ENCODE peak calls at places on chromosomes 16 and 17, in nine cellular contexts. One of them, this sample, is unnamed.

GRCh38 chr17:79778504-79779087 is 648 bp downstream of the CBX2 start:
- DNase-seq in ovary: peak
- DNase-seq in neural crest cell: no peak
- DNase-seq in PC-3: peak
- DNase-seq in activated B cell treated with CpG ODN at 0.5 μM for 24 hours: no peak
- DNase-seq in left ventricle myocardium inferior: no peak
- DNase-seq in tibial nerve: no peak
- DNase-seq in dorsolateral prefrontal cortex: no peak
- DNase-seq in IMR-90: no peak
- DNase-seq in this sample: no peak

GRCh38 chr16:58843675-58844074 is 109.6 kb upstream of the GOT2 start:
- DNase-seq in left ventricle myocardium inferior: no peak
- DNase-seq in activated B cell treated with CpG ODN at 0.5 μM for 24 hours: no peak
- DNase-seq in PC-3: peak
- DNase-seq in IMR-90: peak
- DNase-seq in tibial nerve: no peak
- DNase-seq in dorsolateral prefrontal cortex: no peak
- DNase-seq in ovary: no peak
- DNase-seq in neural crest cell: no peak
- DNase-seq in this sample: no peak

GRCh38 chr17:59842901-59843652 is 49.7 kb downstream of the TUBD1 start:
- DNase-seq in IMR-90: peak
- DNase-seq in ovary: peak
- DNase-seq in PC-3: peak
- DNase-seq in tibial nerve: no peak
- DNase-seq in dorsolateral prefrontal cortex: no peak
- DNase-seq in activated B cell treated with CpG ODN at 0.5 μM for 24 hours: no peak
- DNase-seq in left ventricle myocardium inferior: no peak
- DNase-seq in neural crest cell: no peak
- DNase-seq in this sample: no peak

GRCh38 chr16:1877804-1878203 is 5.8 kb upstream of the MEIOB start:
- DNase-seq in activated B cell treated with CpG ODN at 0.5 μM for 24 hours: no peak
- DNase-seq in dorsolateral prefrontal cortex: no peak
- DNase-seq in IMR-90: no peak
- DNase-seq in left ventricle myocardium inferior: no peak
- DNase-seq in ovary: no peak
- DNase-seq in neural crest cell: no peak
- DNase-seq in tibial nerve: no peak
- DNase-seq in PC-3: peak
- DNase-seq in this sample: no peak

GRCh38 chr16:31569360-31569717 is 41.6 kb downstream of the AHSP start:
- DNase-seq in IMR-90: no peak
- DNase-seq in dorsolateral prefrontal cortex: no peak
- DNase-seq in tibial nerve: no peak
- DNase-seq in PC-3: no peak
- DNase-seq in ovary: no peak
- DNase-seq in neural crest cell: no peak
- DNase-seq in left ventricle myocardium inferior: no peak
- DNase-seq in activated B cell treated with CpG ODN at 0.5 μM for 24 hours: no peak
- DNase-seq in this sample: no peak

GRCh38 chr16:22317001-22317530 is 19.9 kb downstream of the POLR3E start:
- DNase-seq in ovary: no peak
- DNase-seq in activated B cell treated with CpG ODN at 0.5 μM for 24 hours: no peak
- DNase-seq in IMR-90: no peak
- DNase-seq in dorsolateral prefrontal cortex: no peak
- DNase-seq in PC-3: no peak
- DNase-seq in left ventricle myocardium inferior: no peak
- DNase-seq in tibial nerve: no peak
- DNase-seq in neural crest cell: no peak
- DNase-seq in this sample: no peak

GRCh38 chr17:73311781-73312641 is at the start of gene CDC42EP4:
- DNase-seq in neural crest cell: peak
- DNase-seq in PC-3: peak
- DNase-seq in IMR-90: peak
- DNase-seq in left ventricle myocardium inferior: peak
- DNase-seq in dorsolateral prefrontal cortex: peak
- DNase-seq in ovary: peak
- DNase-seq in tibial nerve: peak
- DNase-seq in activated B cell treated with CpG ODN at 0.5 μM for 24 hours: peak
- DNase-seq in this sample: peak

GRCh38 chr16:2370725-2371124 is 30.2 kb upstream of the ABCA3 start:
- DNase-seq in PC-3: peak
- DNase-seq in ovary: no peak
- DNase-seq in tibial nerve: no peak
- DNase-seq in activated B cell treated with CpG ODN at 0.5 μM for 24 hours: no peak
- DNase-seq in IMR-90: no peak
- DNase-seq in dorsolateral prefrontal cortex: no peak
- DNase-seq in left ventricle myocardium inferior: no peak
- DNase-seq in neural crest cell: no peak
- DNase-seq in this sample: no peak

GRCh38 chr16:28491080-28491969 is 549 bp downstream of the CLN3 start:
- DNase-seq in activated B cell treated with CpG ODN at 0.5 μM for 24 hours: no peak
- DNase-seq in left ventricle myocardium inferior: peak
- DNase-seq in PC-3: peak
- DNase-seq in IMR-90: no peak
- DNase-seq in dorsolateral prefrontal cortex: no peak
- DNase-seq in ovary: peak
- DNase-seq in tibial nerve: no peak
- DNase-seq in neural crest cell: peak
- DNase-seq in this sample: peak
- TF ChIP-seq CTCF in activated B cell treated with CpG ODN at 0.5 μM for 24 hours: no peak
- TF ChIP-seq CTCF in left ventricle myocardium inferior: peak
- TF ChIP-seq CTCF in PC-3: peak
- TF ChIP-seq CTCF in IMR-90: peak
- TF ChIP-seq CTCF in dorsolateral prefrontal cortex: no peak
- TF ChIP-seq CTCF in ovary: peak
- TF ChIP-seq CTCF in tibial nerve: no peak
- TF ChIP-seq CTCF in neural crest cell: no peak
- TF ChIP-seq CTCF in this sample: peak

GRCh38 chr17:33686171-33686570 is 393.1 kb upstream of the ASIC2 start:
- DNase-seq in tibial nerve: no peak
- DNase-seq in ovary: no peak
- DNase-seq in neural crest cell: peak
- DNase-seq in IMR-90: no peak
- DNase-seq in PC-3: no peak
- DNase-seq in left ventricle myocardium inferior: no peak
- DNase-seq in dorsolateral prefrontal cortex: no peak
- DNase-seq in activated B cell treated with CpG ODN at 0.5 μM for 24 hours: no peak
- DNase-seq in this sample: peak
- TF ChIP-seq CTCF in tibial nerve: no peak
- TF ChIP-seq CTCF in ovary: no peak
- TF ChIP-seq CTCF in neural crest cell: peak
- TF ChIP-seq CTCF in IMR-90: no peak
- TF ChIP-seq CTCF in PC-3: peak
- TF ChIP-seq CTCF in left ventricle myocardium inferior: peak
- TF ChIP-seq CTCF in dorsolateral prefrontal cortex: no peak
- TF ChIP-seq CTCF in activated B cell treated with CpG ODN at 0.5 μM for 24 hours: no peak
- TF ChIP-seq CTCF in this sample: peak

GRCh38 chr17:74442291-74442669 is 10.4 kb downstream of the GPRC5C start:
- DNase-seq in neural crest cell: no peak
- DNase-seq in left ventricle myocardium inferior: no peak
- DNase-seq in PC-3: no peak
- DNase-seq in dorsolateral prefrontal cortex: no peak
- DNase-seq in IMR-90: no peak
- DNase-seq in ovary: no peak
- DNase-seq in activated B cell treated with CpG ODN at 0.5 μM for 24 hours: no peak
- DNase-seq in tibial nerve: no peak
- DNase-seq in this sample: no peak

GRCh38 chr17:74443516-74444296 is 11.8 kb downstream of the GPRC5C start:
- DNase-seq in tibial nerve: no peak
- DNase-seq in ovary: no peak
- DNase-seq in PC-3: no peak
- DNase-seq in IMR-90: no peak
- DNase-seq in activated B cell treated with CpG ODN at 0.5 μM for 24 hours: no peak
- DNase-seq in neural crest cell: no peak
- DNase-seq in left ventricle myocardium inferior: no peak
- DNase-seq in dorsolateral prefrontal cortex: no peak
- DNase-seq in this sample: no peak

GRCh38 chr17:74441537-74441936 is 9.6 kb downstream of the GPRC5C start:
- DNase-seq in tibial nerve: no peak
- DNase-seq in activated B cell treated with CpG ODN at 0.5 μM for 24 hours: no peak
- DNase-seq in left ventricle myocardium inferior: no peak
- DNase-seq in PC-3: no peak
- DNase-seq in ovary: no peak
- DNase-seq in IMR-90: no peak
- DNase-seq in dorsolateral prefrontal cortex: no peak
- DNase-seq in neural crest cell: no peak
- DNase-seq in this sample: no peak

GRCh38 chr17:74444406-74444805 is 12.5 kb downstream of the GPRC5C start:
- DNase-seq in ovary: peak
- DNase-seq in PC-3: no peak
- DNase-seq in tibial nerve: peak
- DNase-seq in neural crest cell: peak
- DNase-seq in activated B cell treated with CpG ODN at 0.5 μM for 24 hours: no peak
- DNase-seq in dorsolateral prefrontal cortex: no peak
- DNase-seq in IMR-90: no peak
- DNase-seq in left ventricle myocardium inferior: peak
- DNase-seq in this sample: no peak

DNA sequence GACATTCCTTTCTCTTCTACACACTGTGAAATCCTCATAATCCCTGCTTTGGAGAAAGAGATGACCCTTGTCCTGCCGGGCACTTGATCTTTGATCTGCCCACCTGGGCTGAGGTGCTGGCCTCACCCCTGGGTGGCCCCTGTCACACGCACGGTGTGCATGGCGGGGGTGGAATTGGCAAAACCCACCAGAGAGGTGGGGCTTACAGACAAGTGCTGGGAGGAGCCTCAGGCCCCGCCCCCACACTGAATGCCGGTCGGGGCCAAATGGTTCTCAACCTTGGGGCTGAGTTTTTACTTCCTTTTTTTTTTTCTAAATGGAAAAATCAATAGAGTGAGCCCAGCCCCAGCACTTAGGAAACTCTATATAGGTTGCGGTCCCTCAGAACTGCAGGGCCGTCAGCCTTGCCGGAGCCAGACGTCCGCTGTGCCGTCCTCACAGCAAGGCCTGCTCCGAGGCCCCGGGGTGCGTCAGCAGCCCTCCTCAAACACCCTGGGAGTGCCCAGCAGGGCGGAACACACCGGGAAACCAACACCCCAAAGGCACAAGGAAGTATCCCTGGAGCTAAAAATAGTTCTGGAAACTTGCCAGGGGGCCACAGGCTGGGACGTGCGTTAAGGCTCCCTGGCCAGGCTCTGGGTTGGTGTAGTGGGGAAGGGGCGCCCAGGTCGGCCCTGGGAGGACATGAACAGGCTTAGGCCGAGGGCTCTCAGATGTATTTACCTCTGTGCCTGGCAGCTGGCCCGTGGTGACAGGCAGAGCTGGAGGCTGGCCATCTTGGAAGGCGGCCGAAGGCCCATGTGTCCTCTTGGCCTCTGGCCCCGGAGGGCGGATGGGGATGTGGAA is 11.0 kb downstream of the GPRC5C start:
- DNase-seq in tibial nerve: peak
- DNase-seq in dorsolateral prefrontal cortex: peak
- DNase-seq in neural crest cell: no peak
- DNase-seq in ovary: peak
- DNase-seq in activated B cell treated with CpG ODN at 0.5 μM for 24 hours: peak
- DNase-seq in left ventricle myocardium inferior: peak
- DNase-seq in IMR-90: no peak
- DNase-seq in PC-3: peak
- DNase-seq in this sample: peak
- TF ChIP-seq CTCF in tibial nerve: no peak
- TF ChIP-seq CTCF in dorsolateral prefrontal cortex: no peak
- TF ChIP-seq CTCF in neural crest cell: no peak
- TF ChIP-seq CTCF in ovary: no peak
- TF ChIP-seq CTCF in activated B cell treated with CpG ODN at 0.5 μM for 24 hours: no peak
- TF ChIP-seq CTCF in left ventricle myocardium inferior: no peak
- TF ChIP-seq CTCF in IMR-90: no peak
- TF ChIP-seq CTCF in PC-3: no peak
- TF ChIP-seq CTCF in this sample: no peak

GRCh38 chr17:28320215-28321061 is 1.4 kb downstream of the TMEM97 start:
- DNase-seq in dorsolateral prefrontal cortex: no peak
- DNase-seq in ovary: no peak
- DNase-seq in IMR-90: no peak
- DNase-seq in tibial nerve: no peak
- DNase-seq in left ventricle myocardium inferior: no peak
- DNase-seq in PC-3: no peak
- DNase-seq in neural crest cell: no peak
- DNase-seq in activated B cell treated with CpG ODN at 0.5 μM for 24 hours: no peak
- DNase-seq in this sample: no peak

GRCh38 chr17:28317965-28318758 is 838 bp upstream of the TMEM97 start:
- DNase-seq in ovary: no peak
- DNase-seq in left ventricle myocardium inferior: no peak
- DNase-seq in IMR-90: no peak
- DNase-seq in PC-3: no peak
- DNase-seq in neural crest cell: peak
- DNase-seq in tibial nerve: no peak
- DNase-seq in dorsolateral prefrontal cortex: no peak
- DNase-seq in activated B cell treated with CpG ODN at 0.5 μM for 24 hours: no peak
- DNase-seq in this sample: peak

GRCh38 chr17:28317099-28317964 is 1.7 kb upstream of the TMEM97 start:
- DNase-seq in PC-3: no peak
- DNase-seq in left ventricle myocardium inferior: no peak
- DNase-seq in IMR-90: no peak
- DNase-seq in activated B cell treated with CpG ODN at 0.5 μM for 24 hours: no peak
- DNase-seq in ovary: no peak
- DNase-seq in tibial nerve: no peak
- DNase-seq in neural crest cell: no peak
- DNase-seq in dorsolateral prefrontal cortex: no peak
- DNase-seq in this sample: no peak

GRCh38 chr17:28315846-28316705 is 2.9 kb upstream of the TMEM97 start:
- DNase-seq in activated B cell treated with CpG ODN at 0.5 μM for 24 hours: no peak
- DNase-seq in neural crest cell: no peak
- DNase-seq in left ventricle myocardium inferior: no peak
- DNase-seq in PC-3: no peak
- DNase-seq in ovary: no peak
- DNase-seq in IMR-90: no peak
- DNase-seq in dorsolateral prefrontal cortex: no peak
- DNase-seq in tibial nerve: no peak
- DNase-seq in this sample: no peak

DNA sequence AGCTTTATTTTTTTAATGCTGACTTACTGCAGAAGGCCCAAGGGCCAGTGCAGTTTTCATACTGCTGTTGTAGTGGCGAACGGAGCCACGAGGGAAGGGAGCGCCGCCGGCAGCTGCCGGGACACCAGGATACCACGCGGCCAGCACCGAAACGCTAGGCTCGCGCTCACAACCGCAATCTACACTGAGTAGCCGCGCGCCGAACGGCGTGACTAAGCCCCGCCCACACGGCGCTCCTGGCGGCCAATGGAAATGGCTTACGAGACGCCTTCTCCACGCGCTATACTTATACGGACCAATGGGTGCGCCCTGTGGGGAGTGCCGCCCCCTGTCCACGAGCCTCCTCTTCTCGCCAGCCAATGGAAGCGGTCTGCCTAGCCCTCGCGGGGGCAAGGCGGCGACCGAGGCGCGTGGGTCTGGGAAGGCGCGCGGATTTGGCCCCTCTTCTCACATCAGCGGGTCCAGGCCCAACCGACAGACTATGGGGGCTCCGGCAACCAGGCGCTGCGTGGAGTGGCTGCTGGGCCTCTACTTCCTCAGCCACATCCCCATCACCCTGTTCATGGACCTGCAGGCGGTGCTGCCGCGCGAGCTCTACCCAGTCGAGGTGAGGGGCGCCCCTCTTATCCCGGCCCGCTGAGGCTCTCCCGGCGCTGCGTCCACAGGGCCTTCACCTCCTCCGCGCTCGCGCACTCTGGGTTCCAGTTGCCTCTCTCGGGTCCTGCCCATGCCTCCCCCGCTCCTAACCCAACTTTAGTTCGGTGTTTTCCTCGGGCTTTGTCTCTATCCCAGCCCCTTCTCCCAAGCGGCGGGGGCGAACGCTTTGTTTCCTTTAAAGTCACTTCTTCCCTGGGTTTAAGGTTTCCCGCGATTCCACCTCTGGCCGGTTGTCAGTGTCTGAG is at the start of gene TMEM97:
- DNase-seq in left ventricle myocardium inferior: peak
- DNase-seq in tibial nerve: peak
- DNase-seq in dorsolateral prefrontal cortex: peak
- DNase-seq in IMR-90: peak
- DNase-seq in neural crest cell: peak
- DNase-seq in PC-3: peak
- DNase-seq in ovary: peak
- DNase-seq in activated B cell treated with CpG ODN at 0.5 μM for 24 hours: peak
- DNase-seq in this sample: peak
- TF ChIP-seq CTCF in left ventricle myocardium inferior: peak
- TF ChIP-seq CTCF in tibial nerve: peak
- TF ChIP-seq CTCF in dorsolateral prefrontal cortex: peak
- TF ChIP-seq CTCF in IMR-90: peak
- TF ChIP-seq CTCF in neural crest cell: no peak
- TF ChIP-seq CTCF in PC-3: peak
- TF ChIP-seq CTCF in ovary: peak
- TF ChIP-seq CTCF in activated B cell treated with CpG ODN at 0.5 μM for 24 hours: no peak
- TF ChIP-seq CTCF in this sample: no peak